ENCODE peak calls at places on chromosomes 12 and 14, in six cellular contexts. One of them, this sample, is unnamed.
A peak's percentile ranks its signal among the peaks of the same experiment; 100 is the strongest.

GRCh38 chr12:113208041-113208934 is 13.0 kb upstream of the TPCN1 start:
- DNase-seq in IMR-90: peak; percentile 79
- DNase-seq in A549: no peak
- DNase-seq in HepG2: no peak
- DNase-seq in K562: no peak
- DNase-seq in GM12878: peak; percentile 99
- DNase-seq in this sample: no peak

GRCh38 chr12:106709068-106709511 is 65.4 kb upstream of the RIC8B start:
- DNase-seq in GM12878: no peak
- DNase-seq in K562: no peak
- DNase-seq in IMR-90: no peak
- DNase-seq in HepG2: no peak
- DNase-seq in A549: no peak
- DNase-seq in this sample: peak; percentile 34

GRCh38 chr14:50846171-50846880 is 15.4 kb upstream of the NIN start:
- DNase-seq in HepG2: no peak
- DNase-seq in GM12878: no peak
- DNase-seq in IMR-90: peak; percentile 92
- DNase-seq in A549: peak; percentile 15
- DNase-seq in K562: no peak
- DNase-seq in this sample: no peak

GRCh38 chr12:108747563-108747962 is 16.2 kb upstream of the CORO1C start:
- DNase-seq in K562: no peak
- DNase-seq in HepG2: no peak
- DNase-seq in IMR-90: no peak
- DNase-seq in GM12878: no peak
- DNase-seq in A549: no peak
- DNase-seq in this sample: no peak

GRCh38 chr14:38961136-38961535 is 141.9 kb downstream of the SEC23A start:
- DNase-seq in K562: no peak
- DNase-seq in IMR-90: no peak
- DNase-seq in A549: no peak
- DNase-seq in HepG2: no peak
- DNase-seq in GM12878: no peak
- DNase-seq in this sample: no peak

GRCh38 chr12:52561880-52562449 is 9.0 kb upstream of the KRT71 start:
- DNase-seq in K562: peak; percentile 19
- DNase-seq in HepG2: peak; percentile 21
- DNase-seq in IMR-90: no peak
- DNase-seq in GM12878: no peak
- DNase-seq in A549: peak; percentile 41
- DNase-seq in this sample: peak; percentile 34

GRCh38 chr14:32622742-32623141 is 293.6 kb downstream of the AKAP6 start:
- DNase-seq in GM12878: peak; percentile 5
- DNase-seq in IMR-90: no peak
- DNase-seq in A549: no peak
- DNase-seq in K562: no peak
- DNase-seq in HepG2: no peak
- DNase-seq in this sample: no peak

GRCh38 chr12:69243099-69244084 is 4.0 kb downstream of the CPSF6 start:
- DNase-seq in IMR-90: no peak
- DNase-seq in K562: no peak
- DNase-seq in HepG2: no peak
- DNase-seq in GM12878: peak; percentile 41
- DNase-seq in A549: no peak
- DNase-seq in this sample: no peak

GRCh38 chr12:25866586-25867378 is 91.7 kb upstream of the RASSF8 start:
- DNase-seq in GM12878: no peak
- DNase-seq in K562: no peak
- DNase-seq in IMR-90: no peak
- DNase-seq in HepG2: no peak
- DNase-seq in A549: no peak
- DNase-seq in this sample: peak; percentile 7

GRCh38 chr12:68236421-68237059 is 10.9 kb upstream of the IL26 start:
- DNase-seq in K562: no peak
- DNase-seq in IMR-90: no peak
- DNase-seq in GM12878: peak; percentile 40
- DNase-seq in HepG2: peak; percentile 27
- DNase-seq in A549: no peak
- DNase-seq in this sample: no peak

GRCh38 chr12:126706300-126706699 is 1560.7 kb upstream of the TMEM132C start:
- DNase-seq in HepG2: no peak
- DNase-seq in GM12878: no peak
- DNase-seq in IMR-90: no peak
- DNase-seq in A549: no peak
- DNase-seq in K562: no peak
- DNase-seq in this sample: no peak

GRCh38 chr14:98634043-98634820 is 637.8 kb downstream of the BCL11B start:
- DNase-seq in K562: no peak
- DNase-seq in A549: no peak
- DNase-seq in IMR-90: no peak
- DNase-seq in GM12878: no peak
- DNase-seq in HepG2: no peak
- DNase-seq in this sample: no peak

GRCh38 chr12:1579626-1580025 is 14.8 kb downstream of the FBXL14 start:
- DNase-seq in A549: no peak
- DNase-seq in GM12878: no peak
- DNase-seq in HepG2: no peak
- DNase-seq in K562: no peak
- DNase-seq in IMR-90: peak; percentile 78
- DNase-seq in this sample: no peak

GRCh38 chr12:58341791-58342190 is 400.4 kb downstream of the ATP23 start:
- DNase-seq in K562: no peak
- DNase-seq in A549: no peak
- DNase-seq in HepG2: no peak
- DNase-seq in IMR-90: peak; percentile 93
- DNase-seq in GM12878: no peak
- DNase-seq in this sample: no peak

GRCh38 chr12:19220205-19220604 is 90.7 kb downstream of the PLEKHA5 start:
- DNase-seq in GM12878: no peak
- DNase-seq in IMR-90: peak; percentile 94
- DNase-seq in A549: peak; percentile 20
- DNase-seq in HepG2: no peak
- DNase-seq in K562: no peak
- DNase-seq in this sample: no peak

GRCh38 chr12:63276537-63277365 is 125.8 kb upstream of the AVPR1A start:
- DNase-seq in GM12878: no peak
- DNase-seq in K562: peak; percentile 10
- DNase-seq in HepG2: peak; percentile 44
- DNase-seq in IMR-90: peak; percentile 4
- DNase-seq in A549: peak; percentile 58
- DNase-seq in this sample: peak; percentile 43

GRCh38 chr12:1353451-1353850 is 240.9 kb downstream of the FBXL14 start:
- DNase-seq in A549: no peak
- DNase-seq in K562: no peak
- DNase-seq in IMR-90: no peak
- DNase-seq in HepG2: no peak
- DNase-seq in GM12878: no peak
- DNase-seq in this sample: no peak

GRCh38 chr12:11805680-11806079 is 156.2 kb downstream of the ETV6 start:
- DNase-seq in HepG2: peak; percentile 64
- DNase-seq in K562: no peak
- DNase-seq in IMR-90: no peak
- DNase-seq in GM12878: no peak
- DNase-seq in A549: no peak
- DNase-seq in this sample: no peak

GRCh38 chr14:92507174-92507768 is 6.3 kb upstream of the RIN3 start:
- DNase-seq in A549: no peak
- DNase-seq in IMR-90: no peak
- DNase-seq in K562: no peak
- DNase-seq in HepG2: no peak
- DNase-seq in GM12878: peak; percentile 65
- DNase-seq in this sample: no peak

GRCh38 chr12:118842753-118843335 is 138.5 kb upstream of the SRRM4 start:
- DNase-seq in IMR-90: no peak
- DNase-seq in GM12878: no peak
- DNase-seq in A549: no peak
- DNase-seq in HepG2: no peak
- DNase-seq in K562: no peak
- DNase-seq in this sample: no peak

GRCh38 chr14:38481939-38482678 is 226.2 kb upstream of the CLEC14A start:
- DNase-seq in K562: no peak
- DNase-seq in A549: peak; percentile 29
- DNase-seq in HepG2: no peak
- DNase-seq in IMR-90: peak; percentile 70
- DNase-seq in GM12878: no peak
- DNase-seq in this sample: no peak

GRCh38 chr12:91574391-91574790 is 391.8 kb upstream of the DCN start:
- DNase-seq in HepG2: no peak
- DNase-seq in GM12878: no peak
- DNase-seq in IMR-90: no peak
- DNase-seq in K562: no peak
- DNase-seq in A549: no peak
- DNase-seq in this sample: no peak

GRCh38 chr14:51298895-51299294 is 58.8 kb downstream of the TMX1 start:
- DNase-seq in A549: no peak
- DNase-seq in IMR-90: peak; percentile 53
- DNase-seq in HepG2: no peak
- DNase-seq in GM12878: no peak
- DNase-seq in K562: no peak
- DNase-seq in this sample: no peak

GRCh38 chr14:34003691-34004090 is 52.8 kb upstream of the EGLN3 start:
- DNase-seq in IMR-90: no peak
- DNase-seq in K562: no peak
- DNase-seq in GM12878: no peak
- DNase-seq in A549: no peak
- DNase-seq in HepG2: no peak
- DNase-seq in this sample: no peak

GRCh38 chr12:29519585-29520182 is 22.2 kb upstream of the OVCH1 start:
- DNase-seq in HepG2: peak; percentile 28
- DNase-seq in K562: peak; percentile 27
- DNase-seq in GM12878: no peak
- DNase-seq in IMR-90: peak; percentile 68
- DNase-seq in A549: peak; percentile 60
- DNase-seq in this sample: peak; percentile 21

GRCh38 chr14:99690636-99691035 is 6.5 kb downstream of the CYP46A1 start:
- DNase-seq in K562: no peak
- DNase-seq in GM12878: no peak
- DNase-seq in A549: no peak
- DNase-seq in HepG2: no peak
- DNase-seq in IMR-90: no peak
- DNase-seq in this sample: peak; percentile 4

GRCh38 chr14:83838221-83838620 is 1691.7 kb upstream of the FLRT2 start:
- DNase-seq in IMR-90: peak; percentile 5
- DNase-seq in GM12878: no peak
- DNase-seq in K562: no peak
- DNase-seq in A549: no peak
- DNase-seq in HepG2: no peak
- DNase-seq in this sample: no peak

GRCh38 chr14:21711360-21711961 is 37.8 kb upstream of the OR4E1 start:
- DNase-seq in GM12878: no peak
- DNase-seq in K562: peak; percentile 38
- DNase-seq in A549: peak; percentile 62
- DNase-seq in HepG2: peak; percentile 66
- DNase-seq in IMR-90: peak; percentile 53
- DNase-seq in this sample: peak; percentile 33

DNA sequence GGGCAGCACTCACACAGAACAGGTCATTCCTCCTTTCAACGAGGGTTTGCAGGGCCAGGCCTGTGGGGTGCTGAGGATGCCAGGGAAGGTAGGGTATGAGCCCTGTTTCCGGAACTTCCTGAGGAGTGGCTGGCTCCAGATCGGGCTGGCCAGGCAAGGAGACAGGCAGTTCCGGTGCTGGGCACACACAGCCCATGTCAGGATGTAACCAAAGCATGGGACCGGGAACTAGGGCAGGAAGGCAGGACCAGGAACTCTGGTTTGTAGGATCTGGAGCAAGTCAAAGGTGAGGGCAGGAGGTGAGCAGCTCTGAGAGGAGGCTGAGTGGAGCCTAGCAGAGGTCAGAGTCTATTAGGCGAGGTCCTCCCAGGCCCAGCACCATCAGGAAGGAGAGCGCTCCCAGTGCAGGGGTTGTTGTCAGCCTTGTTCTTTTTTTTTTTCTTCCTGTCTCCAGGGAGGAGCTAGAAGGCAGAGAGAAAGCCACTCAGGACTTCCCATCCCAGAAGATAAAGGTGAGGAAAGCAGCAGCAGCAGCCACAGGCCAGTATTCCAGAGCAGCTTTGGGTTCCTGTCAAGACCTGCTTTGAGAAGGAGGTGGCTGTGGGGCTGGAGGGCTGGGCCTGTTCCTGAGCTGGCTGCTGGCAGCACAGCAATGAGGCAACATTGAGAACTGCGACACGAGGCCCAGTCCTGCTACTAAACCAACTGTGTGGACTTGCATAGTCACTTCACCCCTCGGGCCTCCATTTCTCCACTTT is 49.0 kb upstream of the PTGR2 start:
- DNase-seq in GM12878: no peak
- DNase-seq in IMR-90: no peak
- DNase-seq in HepG2: no peak
- DNase-seq in K562: no peak
- DNase-seq in A549: peak; percentile 49
- DNase-seq in this sample: no peak
- TF ChIP-seq BHLHE40 in GM12878: no peak
- TF ChIP-seq BHLHE40 in IMR-90: no peak
- TF ChIP-seq BHLHE40 in HepG2: no peak
- TF ChIP-seq BHLHE40 in K562: no peak
- TF ChIP-seq BHLHE40 in A549: no peak
- TF ChIP-seq BHLHE40 in this sample: no peak

DNA sequence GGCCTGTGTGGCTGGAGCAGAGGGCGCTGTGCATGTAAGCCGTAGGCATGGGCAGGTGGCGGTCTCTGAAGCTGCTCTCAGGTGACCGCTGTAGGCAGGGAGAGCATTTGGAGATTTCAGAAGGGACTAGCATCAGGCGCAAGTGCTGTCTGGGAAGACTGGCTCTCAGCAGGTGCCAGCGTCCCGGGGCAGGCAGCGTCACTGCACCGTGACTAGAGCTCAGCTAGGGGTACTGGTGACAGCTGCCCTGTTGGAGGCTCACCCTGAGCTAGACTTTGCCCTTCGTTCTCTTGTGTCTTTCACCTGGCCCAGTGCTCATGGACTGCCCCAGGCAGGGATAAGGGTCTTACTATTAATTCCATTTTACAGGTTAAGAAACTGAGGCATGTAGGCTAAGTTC is 78.9 kb downstream of the DDX51 start:
- DNase-seq in HepG2: no peak
- DNase-seq in K562: no peak
- DNase-seq in GM12878: no peak
- DNase-seq in A549: no peak
- DNase-seq in IMR-90: no peak
- DNase-seq in this sample: no peak
- TF ChIP-seq BHLHE40 in HepG2: no peak
- TF ChIP-seq BHLHE40 in K562: no peak
- TF ChIP-seq BHLHE40 in GM12878: no peak
- TF ChIP-seq BHLHE40 in A549: no peak
- TF ChIP-seq BHLHE40 in IMR-90: no peak
- TF ChIP-seq BHLHE40 in this sample: no peak

GRCh38 chr12:110282956-110283817 is 2.1 kb downstream of the ATP2A2 start:
- DNase-seq in A549: no peak
- DNase-seq in K562: no peak
- DNase-seq in GM12878: no peak
- DNase-seq in IMR-90: no peak
- DNase-seq in HepG2: no peak
- DNase-seq in this sample: no peak
- TF ChIP-seq BHLHE40 in A549: no peak
- TF ChIP-seq BHLHE40 in K562: no peak
- TF ChIP-seq BHLHE40 in GM12878: no peak
- TF ChIP-seq BHLHE40 in IMR-90: no peak
- TF ChIP-seq BHLHE40 in HepG2: no peak
- TF ChIP-seq BHLHE40 in this sample: no peak

GRCh38 chr12:2813214-2813554 is 716 bp downstream of the ITFG2 start:
- DNase-seq in IMR-90: no peak
- DNase-seq in HepG2: no peak
- DNase-seq in K562: no peak
- DNase-seq in A549: no peak
- DNase-seq in GM12878: no peak
- DNase-seq in this sample: no peak
- TF ChIP-seq BHLHE40 in IMR-90: no peak
- TF ChIP-seq BHLHE40 in HepG2: no peak
- TF ChIP-seq BHLHE40 in K562: no peak
- TF ChIP-seq BHLHE40 in A549: no peak
- TF ChIP-seq BHLHE40 in GM12878: no peak
- TF ChIP-seq BHLHE40 in this sample: no peak

This sample was measured in HEK293T.